ENCODE peak calls at places on chromosomes 1 and 21, in ten cellular contexts. Z is ACHN; A is hippocampal formation; O is NCI-H1105; G is HCEC 1CT; Y is CD8-positive, alpha-beta T cell; R is Right ventricle myocardium superior; F is iPS-NIHi11; V is GM06990; T is posterior vena cava. I is an unnamed sample.
A peak's percentile ranks its signal among the peaks of the same experiment; 100 is the strongest.

GRCh38 chr1:159752135-159752580 is 28.6 kb upstream of the DUSP23 start:
- DNase-seq in Z (no peak), A (no peak), O (no peak), G (peak; percentile 49), Y (no peak), R (peak; percentile 54), F (no peak), V (no peak), T (peak; percentile 91), I (no peak)

GRCh38 chr1:85295006-85295431 is 18.6 kb upstream of the BCL10 start:
- DNase-seq in Z (peak; percentile 66), A (no peak), O (no peak), G (no peak), Y (no peak), R (no peak), F (no peak), V (no peak), T (no peak), I (peak; percentile 20)

GRCh38 chr1:170200665-170201397 is 55.1 kb downstream of the NTMT2 start:
- DNase-seq in Z (no peak), A (no peak), O (no peak), G (peak; percentile 30), Y (no peak), R (no peak), F (no peak), V (no peak), T (no peak), I (no peak)

GRCh38 chr1:8844421-8845063 is 27.1 kb upstream of the RERE start:
- DNase-seq in Z (no peak), A (no peak), O (no peak), G (no peak), Y (no peak), R (no peak), F (no peak), V (no peak), T (no peak), I (no peak)

GRCh38 chr1:204902674-204903073 is 32.0 kb downstream of the NFASC start:
- DNase-seq in Z (no peak), A (no peak), O (peak; percentile 6), G (no peak), Y (no peak), R (no peak), F (no peak), V (no peak), T (no peak), I (no peak)

GRCh38 chr1:44976252-44976651 is 10.1 kb downstream of the EIF2B3 start:
- DNase-seq in Z (no peak), A (no peak), O (no peak), G (no peak), Y (no peak), R (no peak), F (no peak), V (no peak), T (no peak), I (no peak)

GRCh38 chr1:107153033-107153432 is 12.2 kb downstream of the NTNG1 start:
- DNase-seq in Z (peak; percentile 19), A (no peak), O (peak; percentile 50), G (peak; percentile 13), Y (no peak), R (no peak), F (no peak), V (peak; percentile 9), T (no peak), I (no peak)

GRCh38 chr1:213603087-213603486 is 384.7 kb upstream of the PROX1 start:
- DNase-seq in Z (no peak), A (no peak), O (no peak), G (no peak), Y (no peak), R (no peak), F (no peak), V (no peak), T (no peak), I (no peak)

GRCh38 chr1:109304221-109304915 is 2.4 kb downstream of the MYBPHL start:
- DNase-seq in Z (no peak), A (peak; percentile 97), O (no peak), G (no peak), Y (no peak), R (no peak), F (no peak), V (no peak), T (no peak), I (no peak)

GRCh38 chr1:36457691-36458090 is 6.5 kb downstream of the MRPS15 start:
- DNase-seq in Z (no peak), A (no peak), O (no peak), G (no peak), Y (no peak), R (no peak), F (no peak), V (no peak), T (no peak), I (no peak)

GRCh38 chr1:11985851-11986250 is 5.6 kb downstream of the MFN2 start:
- DNase-seq in Z (no peak), A (no peak), O (no peak), G (peak; percentile 24), Y (no peak), R (no peak), F (no peak), V (no peak), T (no peak), I (no peak)

GRCh38 chr1:219398815-219399396 is 214.0 kb downstream of the ZC3H11B start:
- DNase-seq in Z (no peak), A (no peak), O (no peak), G (no peak), Y (no peak), R (peak; percentile 48), F (no peak), V (no peak), T (no peak), I (no peak)

GRCh38 chr1:58885998-58886397 is 102.2 kb upstream of the JUN start:
- DNase-seq in Z (no peak), A (peak; percentile 21), O (no peak), G (no peak), Y (peak; percentile 33), R (peak; percentile 79), F (no peak), V (no peak), T (peak; percentile 88), I (no peak)

GRCh38 chr1:50981741-50982140 is 11.7 kb downstream of the CDKN2C start:
- DNase-seq in Z (peak; percentile 49), A (no peak), O (peak; percentile 45), G (no peak), Y (no peak), R (no peak), F (no peak), V (no peak), T (no peak), I (no peak)

GRCh38 chr21:42057861-42058437 is 13.2 kb upstream of the UMODL1 start:
- DNase-seq in Z (no peak), A (no peak), O (no peak), G (no peak), Y (no peak), R (no peak), F (no peak), V (no peak), T (peak; percentile 58), I (no peak)

GRCh38 chr1:42380617-42381423 is at the start of gene RIMKLA:
- DNase-seq in Z (peak; percentile 52), A (peak; percentile 23), O (peak; percentile 80), G (no peak), Y (peak; percentile 23), R (peak; percentile 68), F (peak; percentile 98), V (peak; percentile 59), T (peak; percentile 82), I (no peak)

GRCh38 chr1:27074175-27074780 is 61.6 kb upstream of the TENT5B start:
- DNase-seq in Z (peak; percentile 10), A (no peak), O (no peak), G (peak; percentile 26), Y (no peak), R (no peak), F (no peak), V (no peak), T (no peak), I (peak; percentile 35)

GRCh38 chr1:23421752-23422312 is 2.7 kb downstream of the TCEA3 start:
- DNase-seq in Z (no peak), A (peak; percentile 22), O (no peak), G (peak; percentile 60), Y (no peak), R (no peak), F (no peak), V (no peak), T (no peak), I (no peak)

GRCh38 chr1:78146137-78146822 is 100.5 kb downstream of the GIPC2 start:
- DNase-seq in Z (no peak), A (no peak), O (no peak), G (no peak), Y (no peak), R (no peak), F (no peak), V (no peak), T (no peak), I (no peak)

GRCh38 chr21:26041441-26042180 is 129.0 kb downstream of the APP start:
- DNase-seq in Z (no peak), A (peak; percentile 17), O (no peak), G (peak; percentile 81), Y (no peak), R (no peak), F (no peak), V (no peak), T (no peak), I (no peak)

GRCh38 chr1:88774151-88774556 is 90.1 kb downstream of the PKN2 start:
- DNase-seq in Z (no peak), A (no peak), O (no peak), G (no peak), Y (no peak), R (no peak), F (peak; percentile 29), V (no peak), T (no peak), I (no peak)

GRCh38 chr1:162873671-162874666 is 13.0 kb upstream of the CCDC190 start:
- DNase-seq in Z (no peak), A (no peak), O (no peak), G (peak; percentile 97), Y (no peak), R (no peak), F (no peak), V (no peak), T (no peak), I (no peak)

GRCh38 chr1:173914366-173914871 is 2.7 kb downstream of the SERPINC1 start:
- DNase-seq in Z (peak; percentile 52), A (no peak), O (no peak), G (peak; percentile 13), Y (peak; percentile 18), R (no peak), F (peak; percentile 80), V (no peak), T (no peak), I (peak; percentile 42)

I was measured in H54.